ENCODE peak calls at places on chromosomes 6 and 20, in six cellular contexts. One of them, this sample, is unnamed.

GRCh38 chr20:1801551-1801950 is 93.7 kb upstream of the SIRPA start:
- DNase-seq in K562: no peak
- DNase-seq in HepG2: no peak
- DNase-seq in GM12878: no peak
- DNase-seq in WTC11: no peak
- DNase-seq in H1: no peak
- DNase-seq in this sample: no peak

GRCh38 chr6:35359744-35360348 is 17.5 kb downstream of the PPARD start:
- DNase-seq in K562: no peak
- DNase-seq in HepG2: no peak
- DNase-seq in GM12878: no peak
- DNase-seq in WTC11: no peak
- DNase-seq in H1: no peak
- DNase-seq in this sample: no peak

GRCh38 chr6:113920663-113921267 is 50.2 kb downstream of the HDAC2 start:
- DNase-seq in K562: peak; percentile 38
- DNase-seq in HepG2: peak; percentile 6
- DNase-seq in GM12878: no peak
- DNase-seq in WTC11: no peak
- DNase-seq in H1: no peak
- DNase-seq in this sample: no peak

GRCh38 chr20:36819662-36820061 is 46.1 kb upstream of the DSN1 start:
- DNase-seq in K562: no peak
- DNase-seq in HepG2: no peak
- DNase-seq in GM12878: no peak
- DNase-seq in WTC11: no peak
- DNase-seq in H1: no peak
- DNase-seq in this sample: no peak

GRCh38 chr6:10759312-10759839 is 11.8 kb downstream of the TMEM14B start:
- DNase-seq in K562: peak; percentile 61
- DNase-seq in HepG2: peak; percentile 88
- DNase-seq in GM12878: no peak
- DNase-seq in WTC11: no peak
- DNase-seq in H1: no peak
- DNase-seq in this sample: peak; percentile 89

GRCh38 chr20:19449051-19449450 is 236.6 kb downstream of the SLC24A3 start:
- DNase-seq in K562: no peak
- DNase-seq in HepG2: no peak
- DNase-seq in GM12878: no peak
- DNase-seq in WTC11: no peak
- DNase-seq in H1: no peak
- DNase-seq in this sample: no peak

GRCh38 chr20:24402234-24402633 is 67.2 kb upstream of the SYNDIG1 start:
- DNase-seq in K562: no peak
- DNase-seq in HepG2: no peak
- DNase-seq in GM12878: no peak
- DNase-seq in WTC11: no peak
- DNase-seq in H1: no peak
- DNase-seq in this sample: no peak

GRCh38 chr6:143271024-143271423 is 179.5 kb downstream of the ADAT2 start:
- DNase-seq in K562: no peak
- DNase-seq in HepG2: peak; percentile 37
- DNase-seq in GM12878: no peak
- DNase-seq in WTC11: no peak
- DNase-seq in H1: no peak
- DNase-seq in this sample: no peak

GRCh38 chr20:2314759-2315439 is 19.1 kb downstream of the TGM3 start:
- DNase-seq in K562: peak; percentile 83
- DNase-seq in HepG2: no peak
- DNase-seq in GM12878: no peak
- DNase-seq in WTC11: no peak
- DNase-seq in H1: no peak
- DNase-seq in this sample: peak; percentile 65

GRCh38 chr6:71509142-71509541 is 220.5 kb downstream of the OGFRL1 start:
- DNase-seq in K562: no peak
- DNase-seq in HepG2: no peak
- DNase-seq in GM12878: no peak
- DNase-seq in WTC11: no peak
- DNase-seq in H1: no peak
- DNase-seq in this sample: no peak

GRCh38 chr6:131844243-131844841 is 36.5 kb downstream of the ENPP1 start:
- DNase-seq in K562: no peak
- DNase-seq in HepG2: peak; percentile 98
- DNase-seq in GM12878: no peak
- DNase-seq in WTC11: no peak
- DNase-seq in H1: no peak
- DNase-seq in this sample: no peak

GRCh38 chr6:19851273-19852089 is 14.3 kb downstream of the ID4 start:
- DNase-seq in K562: no peak
- DNase-seq in HepG2: peak; percentile 87
- DNase-seq in GM12878: no peak
- DNase-seq in WTC11: peak; percentile 38
- DNase-seq in H1: peak; percentile 49
- DNase-seq in this sample: peak; percentile 49

GRCh38 chr20:33549229-33549628 is 59.3 kb downstream of the CBFA2T2 start:
- DNase-seq in K562: no peak
- DNase-seq in HepG2: no peak
- DNase-seq in GM12878: no peak
- DNase-seq in WTC11: no peak
- DNase-seq in H1: no peak
- DNase-seq in this sample: no peak

GRCh38 chr6:37920667-37921066 is 101.1 kb downstream of the ZFAND3 start:
- DNase-seq in K562: no peak
- DNase-seq in HepG2: peak; percentile 90
- DNase-seq in GM12878: no peak
- DNase-seq in WTC11: no peak
- DNase-seq in H1: no peak
- DNase-seq in this sample: no peak

GRCh38 chr6:28281288-28282064 is at the start of gene PGBD1:
- DNase-seq in K562: peak; percentile 83
- DNase-seq in HepG2: peak; percentile 67
- DNase-seq in GM12878: no peak
- DNase-seq in WTC11: peak; percentile 92
- DNase-seq in H1: peak; percentile 92
- DNase-seq in this sample: peak; percentile 13

GRCh38 chr6:55433446-55434130 is 106.3 kb downstream of the GFRAL start:
- DNase-seq in K562: no peak
- DNase-seq in HepG2: no peak
- DNase-seq in GM12878: no peak
- DNase-seq in WTC11: no peak
- DNase-seq in H1: no peak
- DNase-seq in this sample: no peak

GRCh38 chr20:48703511-48704219 is 124.1 kb downstream of the PREX1 start:
- DNase-seq in K562: no peak
- DNase-seq in HepG2: no peak
- DNase-seq in GM12878: no peak
- DNase-seq in WTC11: no peak
- DNase-seq in H1: no peak
- DNase-seq in this sample: no peak

GRCh38 chr6:37259191-37259590 is 1.2 kb upstream of the TMEM217 start:
- DNase-seq in K562: no peak
- DNase-seq in HepG2: no peak
- DNase-seq in GM12878: no peak
- DNase-seq in WTC11: no peak
- DNase-seq in H1: no peak
- DNase-seq in this sample: no peak

GRCh38 chr20:60058869-60059268 is 100.6 kb downstream of the CDH26 start:
- DNase-seq in K562: no peak
- DNase-seq in HepG2: no peak
- DNase-seq in GM12878: no peak
- DNase-seq in WTC11: no peak
- DNase-seq in H1: no peak
- DNase-seq in this sample: no peak

GRCh38 chr20:56465997-56466396 is 2.4 kb upstream of the RTF2 start:
- DNase-seq in K562: no peak
- DNase-seq in HepG2: no peak
- DNase-seq in GM12878: no peak
- DNase-seq in WTC11: no peak
- DNase-seq in H1: no peak
- DNase-seq in this sample: no peak

GRCh38 chr20:31713312-31714049 is 9.2 kb downstream of the BCL2L1 start:
- DNase-seq in K562: no peak
- DNase-seq in HepG2: peak; percentile 81
- DNase-seq in GM12878: no peak
- DNase-seq in WTC11: no peak
- DNase-seq in H1: no peak
- DNase-seq in this sample: peak; percentile 69

GRCh38 chr6:13427346-13427745 is 60.1 kb downstream of the GFOD1 start:
- DNase-seq in K562: no peak
- DNase-seq in HepG2: no peak
- DNase-seq in GM12878: peak; percentile 34
- DNase-seq in WTC11: no peak
- DNase-seq in H1: no peak
- DNase-seq in this sample: no peak

GRCh38 chr6:127518212-127518709 is 874 bp downstream of the MTCL3 start:
- DNase-seq in K562: no peak
- DNase-seq in HepG2: no peak
- DNase-seq in GM12878: no peak
- DNase-seq in WTC11: no peak
- DNase-seq in H1: no peak
- DNase-seq in this sample: no peak

GRCh38 chr6:53233309-53233708 is 84.7 kb upstream of the GCM1 start:
- DNase-seq in K562: no peak
- DNase-seq in HepG2: no peak
- DNase-seq in GM12878: no peak
- DNase-seq in WTC11: no peak
- DNase-seq in H1: no peak
- DNase-seq in this sample: no peak

GRCh38 chr6:41150671-41151070 is 3.5 kb downstream of the TREML1 start:
- DNase-seq in K562: no peak
- DNase-seq in HepG2: no peak
- DNase-seq in GM12878: no peak
- DNase-seq in WTC11: no peak
- DNase-seq in H1: no peak
- DNase-seq in this sample: no peak

GRCh38 chr6:169384291-169384690 is 130.6 kb upstream of the THBS2 start:
- DNase-seq in K562: no peak
- DNase-seq in HepG2: no peak
- DNase-seq in GM12878: no peak
- DNase-seq in WTC11: no peak
- DNase-seq in H1: no peak
- DNase-seq in this sample: no peak

GRCh38 chr6:169382735-169383134 is 129.1 kb upstream of the THBS2 start:
- DNase-seq in K562: no peak
- DNase-seq in HepG2: no peak
- DNase-seq in GM12878: no peak
- DNase-seq in WTC11: no peak
- DNase-seq in H1: no peak
- DNase-seq in this sample: no peak

GRCh38 chr6:169380493-169380892 is 126.8 kb upstream of the THBS2 start:
- DNase-seq in K562: no peak
- DNase-seq in HepG2: no peak
- DNase-seq in GM12878: no peak
- DNase-seq in WTC11: no peak
- DNase-seq in H1: no peak
- DNase-seq in this sample: no peak

GRCh38 chr6:169383265-169383664 is 129.6 kb upstream of the THBS2 start:
- DNase-seq in K562: no peak
- DNase-seq in HepG2: no peak
- DNase-seq in GM12878: no peak
- DNase-seq in WTC11: no peak
- DNase-seq in H1: no peak
- DNase-seq in this sample: no peak

GRCh38 chr6:169381988-169382387 is 128.3 kb upstream of the THBS2 start:
- DNase-seq in K562: no peak
- DNase-seq in HepG2: no peak
- DNase-seq in GM12878: no peak
- DNase-seq in WTC11: no peak
- DNase-seq in H1: no peak
- DNase-seq in this sample: no peak
- TF ChIP-seq ATF3 in K562: no peak
- TF ChIP-seq ATF3 in HepG2: no peak
- TF ChIP-seq ATF3 in GM12878: no peak
- TF ChIP-seq ATF3 in WTC11: no peak
- TF ChIP-seq ATF3 in H1: no peak
- TF ChIP-seq ATF3 in this sample: no peak

GRCh38 chr6:8906699-8907098 is 471.4 kb upstream of the SLC35B3 start:
- DNase-seq in K562: no peak
- DNase-seq in HepG2: no peak
- DNase-seq in GM12878: no peak
- DNase-seq in WTC11: no peak
- DNase-seq in H1: no peak
- DNase-seq in this sample: no peak

GRCh38 chr6:8904754-8905153 is 469.4 kb upstream of the SLC35B3 start:
- DNase-seq in K562: no peak
- DNase-seq in HepG2: peak; percentile 10
- DNase-seq in GM12878: no peak
- DNase-seq in WTC11: peak; percentile 42
- DNase-seq in H1: peak; percentile 53
- DNase-seq in this sample: no peak

GRCh38 chr6:8908638-8909037 is 473.3 kb upstream of the SLC35B3 start:
- DNase-seq in K562: no peak
- DNase-seq in HepG2: no peak
- DNase-seq in GM12878: no peak
- DNase-seq in WTC11: no peak
- DNase-seq in H1: no peak
- DNase-seq in this sample: no peak

DNA sequence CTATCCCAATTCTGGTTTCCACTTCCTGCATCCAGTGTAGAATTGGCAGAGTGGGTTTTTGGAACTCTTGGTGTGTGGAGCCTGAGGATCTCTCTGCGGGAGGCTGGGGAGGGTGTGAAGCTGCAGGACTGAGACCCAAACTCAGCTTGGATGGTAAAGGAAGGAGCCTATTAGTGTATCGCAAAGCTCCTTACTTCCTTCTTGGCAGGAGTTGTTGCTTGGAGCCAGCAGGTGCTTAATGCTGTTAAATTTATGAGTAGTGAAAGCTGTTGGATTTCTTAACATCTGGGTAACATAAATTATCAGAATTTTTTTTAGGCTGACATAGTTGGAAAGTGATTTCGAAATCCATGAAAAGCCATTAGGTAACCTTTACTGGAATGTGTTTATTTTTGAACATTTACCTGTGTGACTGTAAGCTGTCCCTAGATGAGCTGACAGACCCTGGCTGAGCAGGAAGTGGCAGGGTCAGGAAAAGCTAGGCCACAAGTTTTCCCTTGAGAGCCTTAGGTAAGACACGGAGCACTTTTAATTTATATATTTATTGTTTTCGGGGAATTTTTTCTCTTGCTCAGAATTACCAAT is 470.4 kb upstream of the SLC35B3 start:
- DNase-seq in K562: no peak
- DNase-seq in HepG2: no peak
- DNase-seq in GM12878: no peak
- DNase-seq in WTC11: no peak
- DNase-seq in H1: no peak
- DNase-seq in this sample: no peak
- TF ChIP-seq CTCF in K562: no peak
- TF ChIP-seq CTCF in HepG2: no peak
- TF ChIP-seq CTCF in GM12878: no peak
- TF ChIP-seq CTCF in WTC11: no peak
- TF ChIP-seq CTCF in H1: no peak
- TF ChIP-seq CTCF in this sample: no peak

GRCh38 chr6:91812596-91813274 is 1225.9 kb upstream of the MAP3K7 start:
- DNase-seq in K562: no peak
- DNase-seq in HepG2: no peak
- DNase-seq in GM12878: no peak
- DNase-seq in WTC11: no peak
- DNase-seq in H1: no peak
- DNase-seq in this sample: no peak
- TF ChIP-seq ATF3 in K562: no peak
- TF ChIP-seq ATF3 in HepG2: no peak
- TF ChIP-seq ATF3 in GM12878: no peak
- TF ChIP-seq ATF3 in WTC11: no peak
- TF ChIP-seq ATF3 in H1: no peak
- TF ChIP-seq ATF3 in this sample: no peak

GRCh38 chr6:77620290-77620882 is 32.5 kb upstream of the MEI4 start:
- DNase-seq in K562: no peak
- DNase-seq in HepG2: peak; percentile 8
- DNase-seq in GM12878: no peak
- DNase-seq in WTC11: peak; percentile 34
- DNase-seq in H1: no peak
- DNase-seq in this sample: peak; percentile 23
- TF ChIP-seq CTCF in K562: peak; percentile 14
- TF ChIP-seq CTCF in HepG2: peak; percentile 53
- TF ChIP-seq CTCF in GM12878: peak; percentile 63
- TF ChIP-seq CTCF in WTC11: peak; percentile 40
- TF ChIP-seq CTCF in H1: peak; percentile 71
- TF ChIP-seq CTCF in this sample: peak; percentile 29